ENCODE peak calls at places on chromosomes 2 and 18, in four cellular contexts. B is K562, T is HepG2, U is SK-N-SH. I is an unnamed sample.

GRCh38 chr2:120710256-120710655 is 25.4 kb upstream of the GLI2 start:
- DNase-seq in T (no peak), U (no peak), B (no peak), I (no peak)

GRCh38 chr2:33321236-33321731 is 155.2 kb upstream of the RASGRP3 start:
- DNase-seq in B (no peak), U (no peak), T (no peak), I (peak; percentile 2)

GRCh38 chr2:145404690-145405089 is 884.8 kb upstream of the ZEB2 start:
- DNase-seq in B (no peak), T (no peak), U (no peak), I (no peak)

GRCh38 chr2:100303744-100304143 is 18.6 kb downstream of the LONRF2 start:
- DNase-seq in B (no peak), U (no peak), T (no peak), I (no peak)

GRCh38 chr2:73218298-73218697 is 4.3 kb downstream of the SMYD5 start:
- DNase-seq in B (no peak), T (no peak), U (no peak), I (no peak)

GRCh38 chr2:206452242-206452641 is 8.9 kb downstream of the ADAM23 start:
- DNase-seq in T (no peak), B (no peak), U (no peak), I (peak; percentile 27)

GRCh38 chr2:126894082-126894481 is 4.6 kb upstream of the TEX51 start:
- DNase-seq in T (no peak), B (no peak), U (no peak), I (no peak)

GRCh38 chr2:25981596-25982272 is 563 bp downstream of the KIF3C start:
- DNase-seq in T (no peak), U (peak; percentile 82), B (no peak), I (no peak)

GRCh38 chr2:151774506-151774905 is 40.2 kb upstream of the NEB start:
- DNase-seq in U (no peak), B (no peak), T (no peak), I (no peak)

GRCh38 chr18:23857756-23858155 is 156.8 kb upstream of the TTC39C start:
- DNase-seq in T (peak; percentile 67), B (no peak), U (no peak), I (no peak)

GRCh38 chr2:218659258-218659987 is at the start of the genes BCS1L and ZNF142:
- DNase-seq in B (peak; percentile 87), T (peak; percentile 89), U (peak; percentile 96), I (peak; percentile 71)

GRCh38 chr18:8699126-8699525 is 6.2 kb upstream of the MTCL1 start:
- DNase-seq in B (no peak), T (no peak), U (no peak), I (no peak)

GRCh38 chr18:60339018-60339417 is 33.6 kb downstream of the MC4R start:
- DNase-seq in U (no peak), B (no peak), T (no peak), I (no peak)

GRCh38 chr2:56012216-56012615 is 88.6 kb upstream of the EFEMP1 start:
- DNase-seq in U (no peak), T (no peak), B (no peak), I (no peak)

GRCh38 chr2:56009758-56010534 is 86.4 kb upstream of the EFEMP1 start:
- DNase-seq in U (peak; percentile 24), B (no peak), T (peak; percentile 42), I (no peak)

GRCh38 chr2:56011624-56012023 is 88.0 kb upstream of the EFEMP1 start:
- DNase-seq in T (no peak), B (no peak), U (no peak), I (no peak)

GRCh38 chr2:56013475-56013874 is 89.9 kb upstream of the EFEMP1 start:
- DNase-seq in T (no peak), B (no peak), U (no peak), I (no peak)

GRCh38 chr2:56008661-56009411 is 85.3 kb upstream of the EFEMP1 start:
- DNase-seq in B (no peak), U (peak; percentile 58), T (no peak), I (no peak)
- TF ChIP-seq CHD2 in B (no peak), U (peak; percentile 9), T (no peak), I (no peak)

GRCh38 chr2:15182275-15182674 is 378.9 kb downstream of the NBAS start:
- DNase-seq in U (no peak), T (no peak), B (no peak), I (no peak)

GRCh38 chr2:15181092-15181745 is 379.9 kb downstream of the NBAS start:
- DNase-seq in U (no peak), T (no peak), B (no peak), I (no peak)

GRCh38 chr2:15180379-15180778 is 380.8 kb downstream of the NBAS start:
- DNase-seq in U (no peak), B (no peak), T (no peak), I (no peak)

GRCh38 chr2:15186118-15186517 is 375.0 kb downstream of the NBAS start:
- DNase-seq in T (no peak), B (no peak), U (no peak), I (no peak)

GRCh38 chr2:15184491-15184890 is 376.6 kb downstream of the NBAS start:
- DNase-seq in B (no peak), U (no peak), T (no peak), I (no peak)
- TF ChIP-seq MXI1 in B (no peak), U (no peak), T (no peak), I (no peak)

GRCh38 chr2:83970262-83970929 is 488.7 kb downstream of the SUCLG1 start:
- DNase-seq in U (no peak), T (no peak), B (no peak), I (no peak)
- TF ChIP-seq CHD2 in U (no peak), T (no peak), B (no peak), I (no peak)

DNA sequence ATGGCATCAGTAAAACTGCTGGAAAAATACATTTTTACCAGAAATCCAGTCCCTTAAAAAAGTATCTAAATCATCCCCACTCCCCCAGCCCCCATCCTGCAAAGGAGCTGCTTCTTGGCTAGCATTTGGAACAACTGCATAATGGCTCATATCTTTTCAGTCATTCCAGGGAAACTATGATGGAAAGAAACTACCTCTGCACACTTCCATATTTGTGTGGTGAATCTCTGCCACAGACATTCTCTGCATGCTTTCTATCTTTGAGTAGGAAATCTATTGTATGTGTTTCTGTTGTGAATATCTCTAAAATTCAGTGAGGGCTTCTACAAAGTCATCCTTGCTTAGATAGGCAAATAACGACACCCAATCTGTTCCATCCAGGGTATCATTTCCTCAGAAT is 632.3 kb downstream of the LRP1B start:
- DNase-seq in T (no peak), B (no peak), U (no peak), I (no peak)
- TF ChIP-seq MXI1 in T (no peak), B (no peak), U (no peak), I (no peak)

DNA sequence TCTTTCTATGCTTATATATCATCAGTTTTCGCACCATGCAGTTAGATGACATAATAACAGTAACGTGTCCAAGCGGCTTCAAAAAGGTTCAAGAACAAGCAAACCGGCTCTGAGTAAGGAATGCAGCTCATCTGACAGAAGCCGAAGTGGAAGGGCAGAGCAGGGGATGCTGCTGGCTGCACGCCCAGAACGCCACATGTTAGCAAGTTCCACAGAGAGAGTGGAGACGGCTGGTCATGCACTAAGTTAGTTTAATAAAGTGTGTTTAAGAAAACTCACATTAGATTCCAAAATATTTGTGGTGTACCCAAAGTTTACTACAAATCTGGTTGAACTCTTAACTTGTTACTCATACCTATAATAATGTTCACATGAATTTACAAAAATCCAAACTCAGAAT is 170.1 kb downstream of the DNAH7 start:
- DNase-seq in B (no peak), U (peak; percentile 65), T (peak; percentile 4), I (no peak)
- TF ChIP-seq CHD2 in B (no peak), U (peak; percentile 27), T (no peak), I (no peak)

GRCh38 chr2:29522951-29523669 is 398.3 kb downstream of the ALK start:
- DNase-seq in B (no peak), U (no peak), T (no peak), I (no peak)
- TF ChIP-seq MXI1 in B (no peak), U (no peak), T (no peak), I (no peak)

GRCh38 chr2:179861777-179862117 is 335 bp upstream of the ZNF385B start:
- DNase-seq in T (no peak), U (no peak), B (no peak), I (no peak)
- TF ChIP-seq CHD2 in T (no peak), U (no peak), B (no peak), I (no peak)

GRCh38 chr2:239396881-239397681 is 3.7 kb downstream of the HDAC4 start:
- DNase-seq in U (no peak), B (no peak), T (no peak), I (no peak)
- TF ChIP-seq MXI1 in U (no peak), B (no peak), T (no peak), I (no peak)

I was measured in GM12878.